ENCODE peak calls at places on chromosome 20, in four cellular contexts. One of them, this sample, is unnamed.

GRCh38 chr20:31691646-31692275 is 30.9 kb downstream of the BCL2L1 start:
- DNase-seq in HepG2: no peak
- DNase-seq in H1: no peak
- DNase-seq in K562: no peak
- DNase-seq in this sample: no peak

GRCh38 chr20:34526466-34526865 is 10.2 kb downstream of the DYNLRB1 start:
- DNase-seq in HepG2: no peak
- DNase-seq in H1: no peak
- DNase-seq in K562: no peak
- DNase-seq in this sample: no peak

GRCh38 chr20:44489931-44490330 is 14.3 kb downstream of the TTPAL start:
- DNase-seq in HepG2: no peak
- DNase-seq in H1: no peak
- DNase-seq in K562: no peak
- DNase-seq in this sample: no peak

GRCh38 chr20:9978395-9979004 is 56.3 kb upstream of the ANKEF1 start:
- DNase-seq in HepG2: peak
- DNase-seq in H1: no peak
- DNase-seq in K562: peak
- DNase-seq in this sample: peak

GRCh38 chr20:18252597-18253451 is 35.5 kb upstream of the ZNF133 start:
- DNase-seq in HepG2: no peak
- DNase-seq in H1: no peak
- DNase-seq in K562: no peak
- DNase-seq in this sample: peak

GRCh38 chr20:59412896-59413295 is 112.5 kb downstream of the EDN3 start:
- DNase-seq in HepG2: no peak
- DNase-seq in H1: no peak
- DNase-seq in K562: no peak
- DNase-seq in this sample: no peak

GRCh38 chr20:64242797-64243475 is 12.6 kb upstream of the PCMTD2 start:
- DNase-seq in HepG2: peak
- DNase-seq in H1: no peak
- DNase-seq in K562: no peak
- DNase-seq in this sample: no peak

GRCh38 chr20:36150489-36150846 is 4.1 kb upstream of the EPB41L1 start:
- DNase-seq in HepG2: no peak
- DNase-seq in H1: no peak
- DNase-seq in K562: no peak
- DNase-seq in this sample: no peak

GRCh38 chr20:25226433-25227316 is 21.2 kb upstream of the PYGB start:
- DNase-seq in HepG2: no peak
- DNase-seq in H1: no peak
- DNase-seq in K562: no peak
- DNase-seq in this sample: no peak

GRCh38 chr20:24964518-24964838 is 15.4 kb downstream of the CST7 start:
- DNase-seq in HepG2: no peak
- DNase-seq in H1: no peak
- DNase-seq in K562: no peak
- DNase-seq in this sample: no peak

GRCh38 chr20:33919653-33920052 is 74.1 kb upstream of the RALY start:
- DNase-seq in HepG2: no peak
- DNase-seq in H1: no peak
- DNase-seq in K562: no peak
- DNase-seq in this sample: no peak

GRCh38 chr20:57061058-57061900 is 205.2 kb downstream of the BMP7 start:
- DNase-seq in HepG2: no peak
- DNase-seq in H1: no peak
- DNase-seq in K562: peak
- DNase-seq in this sample: no peak

GRCh38 chr20:5430670-5431069 is 113.9 kb upstream of the PROKR2 start:
- DNase-seq in HepG2: no peak
- DNase-seq in H1: no peak
- DNase-seq in K562: no peak
- DNase-seq in this sample: no peak

GRCh38 chr20:35849726-35850125 is 77.9 kb downstream of the PHF20 start:
- DNase-seq in HepG2: no peak
- DNase-seq in H1: no peak
- DNase-seq in K562: no peak
- DNase-seq in this sample: no peak

GRCh38 chr20:25540273-25540672 is 45.1 kb downstream of the NINL start:
- DNase-seq in HepG2: no peak
- DNase-seq in H1: no peak
- DNase-seq in K562: no peak
- DNase-seq in this sample: peak

GRCh38 chr20:51220293-51220706 is 197.4 kb upstream of the KCNG1 start:
- DNase-seq in HepG2: peak
- DNase-seq in H1: no peak
- DNase-seq in K562: peak
- DNase-seq in this sample: no peak

GRCh38 chr20:32528291-32528891 is 56.7 kb downstream of the NOL4L start:
- DNase-seq in HepG2: no peak
- DNase-seq in H1: no peak
- DNase-seq in K562: no peak
- DNase-seq in this sample: no peak

GRCh38 chr20:45445805-45446562 is 23.6 kb upstream of the WFDC2 start:
- DNase-seq in HepG2: peak
- DNase-seq in H1: no peak
- DNase-seq in K562: peak
- DNase-seq in this sample: peak

GRCh38 chr20:23441850-23442313 is 2.4 kb downstream of the CSTL1 start:
- DNase-seq in HepG2: peak
- DNase-seq in H1: peak
- DNase-seq in K562: peak
- DNase-seq in this sample: peak

GRCh38 chr20:10747019-10747418 is 73.2 kb upstream of the JAG1 start:
- DNase-seq in HepG2: no peak
- DNase-seq in H1: no peak
- DNase-seq in K562: no peak
- DNase-seq in this sample: no peak

GRCh38 chr20:46809961-46810360 is 84.7 kb upstream of the EYA2 start:
- DNase-seq in HepG2: no peak
- DNase-seq in H1: no peak
- DNase-seq in K562: no peak
- DNase-seq in this sample: no peak

GRCh38 chr20:44403194-44404112 is 48.0 kb downstream of the HNF4A start:
- DNase-seq in HepG2: no peak
- DNase-seq in H1: no peak
- DNase-seq in K562: no peak
- DNase-seq in this sample: no peak

GRCh38 chr20:37297066-37297736 is 7.7 kb downstream of the MANBAL start:
- DNase-seq in HepG2: no peak
- DNase-seq in H1: no peak
- DNase-seq in K562: no peak
- DNase-seq in this sample: no peak

GRCh38 chr20:22579119-22579427 is 5.3 kb downstream of the FOXA2 start:
- DNase-seq in HepG2: no peak
- DNase-seq in H1: no peak
- DNase-seq in K562: no peak
- DNase-seq in this sample: no peak

GRCh38 chr20:28562510-28562898 is 2695.0 kb upstream of the DEFB115 start:
- DNase-seq in HepG2: no peak
- DNase-seq in H1: no peak
- DNase-seq in K562: peak
- DNase-seq in this sample: no peak

GRCh38 chr20:35040646-35041045 is 52.0 kb downstream of the TRPC4AP start:
- DNase-seq in HepG2: no peak
- DNase-seq in H1: no peak
- DNase-seq in K562: no peak
- DNase-seq in this sample: no peak

GRCh38 chr20:47038581-47039560 is 144.2 kb downstream of the EYA2 start:
- DNase-seq in HepG2: no peak
- DNase-seq in H1: no peak
- DNase-seq in K562: no peak
- DNase-seq in this sample: no peak

DNA sequence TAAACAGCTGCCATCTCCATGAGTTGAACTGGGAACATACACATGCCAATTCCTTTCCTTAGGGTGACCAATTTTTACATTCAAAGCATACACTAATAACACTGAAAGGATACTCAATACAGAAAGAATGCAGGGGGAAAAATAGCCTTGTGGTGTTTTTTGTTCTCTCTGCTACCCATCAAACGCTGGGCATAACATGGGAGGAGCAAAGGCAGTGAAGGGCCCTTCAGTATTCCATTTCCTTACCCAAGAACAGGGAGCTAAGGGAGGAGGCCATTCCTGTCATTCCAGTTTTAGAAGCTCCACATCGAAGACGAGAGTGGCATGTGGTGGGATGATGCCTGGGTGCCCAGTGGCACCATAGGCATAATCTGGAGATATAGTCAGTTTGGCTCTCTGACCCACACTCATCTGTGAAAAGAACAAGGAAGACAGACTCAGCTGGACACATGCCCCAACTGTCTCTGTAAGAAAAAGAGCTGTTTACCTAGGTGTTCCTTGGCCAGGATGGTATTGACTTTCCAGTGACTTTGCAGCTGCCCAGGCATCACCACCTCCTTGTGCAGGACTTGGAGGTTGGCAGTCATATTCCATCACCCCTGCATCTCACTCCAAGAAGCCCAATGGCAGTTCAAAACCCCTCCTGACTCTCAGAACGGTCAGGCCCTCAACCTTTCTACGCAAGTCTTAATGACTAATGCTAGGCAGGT is 20.9 kb downstream of the FKBP1A start:
- DNase-seq in HepG2: no peak
- DNase-seq in H1: no peak
- DNase-seq in K562: no peak
- DNase-seq in this sample: no peak
- TF ChIP-seq FOSL1 in HepG2: no peak
- TF ChIP-seq FOSL1 in H1: no peak
- TF ChIP-seq FOSL1 in K562: no peak
- TF ChIP-seq FOSL1 in this sample: no peak

GRCh38 chr20:30598460-30599230 is 658.8 kb upstream of the DEFB115 start:
- DNase-seq in HepG2: no peak
- DNase-seq in H1: no peak
- DNase-seq in K562: no peak
- DNase-seq in this sample: no peak

GRCh38 chr20:30595698-30596097 is 661.8 kb upstream of the DEFB115 start:
- DNase-seq in HepG2: no peak
- DNase-seq in H1: no peak
- DNase-seq in K562: no peak
- DNase-seq in this sample: no peak

GRCh38 chr20:30594112-30594511 is 663.4 kb upstream of the DEFB115 start:
- DNase-seq in HepG2: no peak
- DNase-seq in H1: no peak
- DNase-seq in K562: no peak
- DNase-seq in this sample: no peak

DNA sequence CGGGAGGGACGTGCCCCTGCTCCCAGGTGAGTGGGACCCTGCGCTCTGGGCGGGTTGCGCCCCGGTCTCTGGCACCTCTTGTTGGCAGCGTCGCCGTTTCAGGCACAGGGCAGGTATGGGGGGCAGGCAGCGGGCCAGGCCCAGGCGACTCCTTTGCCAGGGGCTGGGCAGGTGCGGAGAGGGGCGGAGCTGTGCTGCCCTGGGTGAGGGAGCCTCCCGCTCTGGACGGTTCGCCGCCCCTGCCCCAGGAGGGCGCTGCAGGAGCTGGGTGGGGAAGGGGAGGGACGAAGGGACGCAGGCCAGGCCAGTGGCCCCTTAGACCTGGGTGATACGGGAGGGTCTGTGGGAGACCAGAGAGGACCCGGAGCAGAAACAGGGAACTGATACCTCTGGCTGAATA is 663.9 kb upstream of the DEFB115 start:
- DNase-seq in HepG2: no peak
- DNase-seq in H1: no peak
- DNase-seq in K562: peak
- DNase-seq in this sample: no peak
- TF ChIP-seq FOSL1 in HepG2: no peak
- TF ChIP-seq FOSL1 in H1: no peak
- TF ChIP-seq FOSL1 in K562: no peak
- TF ChIP-seq FOSL1 in this sample: no peak

DNA sequence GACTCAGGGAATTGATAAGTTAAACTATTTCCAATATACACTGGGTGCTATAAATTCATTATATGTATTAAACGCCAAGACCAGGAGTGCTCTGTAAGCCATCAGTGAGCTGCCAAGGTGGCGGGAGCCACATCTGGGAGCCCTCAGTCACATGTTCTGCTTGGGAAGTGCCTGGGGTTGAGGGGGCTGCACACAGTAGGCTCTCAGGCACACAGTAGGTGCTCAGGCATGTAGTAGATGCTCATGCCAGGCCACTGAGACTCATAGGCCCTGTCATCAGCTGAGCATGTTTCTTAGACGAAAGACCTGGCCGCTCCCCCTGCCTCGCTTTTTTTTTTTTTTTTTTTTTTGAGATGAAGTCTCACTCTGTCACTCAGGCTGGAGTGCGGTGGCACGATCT is 83.3 kb upstream of the BHLHE23 start:
- DNase-seq in HepG2: no peak
- DNase-seq in H1: no peak
- DNase-seq in K562: no peak
- DNase-seq in this sample: no peak
- TF ChIP-seq FOSL1 in HepG2: no peak
- TF ChIP-seq FOSL1 in H1: no peak
- TF ChIP-seq FOSL1 in K562: no peak
- TF ChIP-seq FOSL1 in this sample: no peak

GRCh38 chr20:7348253-7348652 is 580.8 kb downstream of the BMP2 start:
- DNase-seq in HepG2: no peak
- DNase-seq in H1: no peak
- DNase-seq in K562: no peak
- DNase-seq in this sample: no peak
- TF ChIP-seq FOSL1 in HepG2: no peak
- TF ChIP-seq FOSL1 in H1: no peak
- TF ChIP-seq FOSL1 in K562: no peak
- TF ChIP-seq FOSL1 in this sample: no peak

DNA sequence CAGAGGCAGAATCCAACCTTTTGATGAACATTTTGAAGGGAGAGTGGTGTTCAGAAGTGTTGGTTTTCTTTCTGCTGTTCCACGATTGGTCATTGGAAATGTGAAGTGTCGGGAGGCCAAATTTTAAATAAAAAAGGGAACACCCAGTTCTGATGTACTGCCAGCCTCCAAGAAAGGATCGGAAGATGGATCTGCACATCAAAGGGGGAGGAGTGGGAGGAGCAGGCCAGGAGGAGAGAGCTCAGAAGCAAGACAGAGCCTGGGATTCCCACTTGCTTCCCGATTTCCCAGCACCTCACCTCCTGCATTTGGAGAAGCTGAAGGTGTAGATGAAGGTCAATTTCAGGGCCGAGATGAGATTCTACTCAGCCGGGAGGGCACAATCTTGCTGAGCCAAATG is 55.9 kb upstream of the NAA20 start:
- DNase-seq in HepG2: no peak
- DNase-seq in H1: no peak
- DNase-seq in K562: no peak
- DNase-seq in this sample: no peak
- TF ChIP-seq FOSL1 in HepG2: no peak
- TF ChIP-seq FOSL1 in H1: no peak
- TF ChIP-seq FOSL1 in K562: no peak
- TF ChIP-seq FOSL1 in this sample: no peak

GRCh38 chr20:52269926-52270325 is 78.3 kb upstream of the ZFP64 start:
- DNase-seq in HepG2: no peak
- DNase-seq in H1: no peak
- DNase-seq in K562: no peak
- DNase-seq in this sample: no peak
- TF ChIP-seq FOSL1 in HepG2: no peak
- TF ChIP-seq FOSL1 in H1: no peak
- TF ChIP-seq FOSL1 in K562: no peak
- TF ChIP-seq FOSL1 in this sample: no peak

This sample was measured in HCT116.